ENCODE peak calls at places on chromosomes 5 and 9, in five cellular contexts. W is anterior cingulate cortex, K is NCI-H748 treated with DMSO at 0.1 percent for 48 hours, Q is foreskin keratinocyte, E is substantia nigra. P is an unnamed sample.

GRCh38 chr9:76756273-76756650 is 8.0 kb upstream of the PCA3 start:
- DNase-seq in W (no peak), K (peak; percentile 95), E (peak; percentile 22), Q (no peak), P (no peak)

GRCh38 chr5:65799857-65800256 is 77.9 kb downstream of the NLN start:
- DNase-seq in W (no peak), E (no peak), Q (no peak), K (no peak), P (no peak)

GRCh38 chr5:98108497-98108896 is 665.0 kb upstream of the RGMB start:
- DNase-seq in E (no peak), W (no peak), Q (peak; percentile 95), K (no peak), P (peak; percentile 58)

GRCh38 chr5:57324888-57325287 is 151.0 kb downstream of the GPBP1 start:
- DNase-seq in Q (no peak), E (no peak), K (no peak), W (no peak), P (no peak)

GRCh38 chr9:109194157-109194556 is 27.1 kb upstream of the FRRS1L start:
- DNase-seq in K (no peak), W (no peak), Q (no peak), E (no peak), P (no peak)

GRCh38 chr9:86676426-86676825 is 270.9 kb downstream of the GAS1 start:
- DNase-seq in E (no peak), W (no peak), K (no peak), Q (no peak), P (no peak)

GRCh38 chr5:6543346-6543730 is 89.5 kb downstream of the NSUN2 start:
- DNase-seq in K (no peak), Q (no peak), E (no peak), W (no peak), P (no peak)

GRCh38 chr5:143957455-143957854 is 145.5 kb downstream of the HMHB1 start:
- DNase-seq in W (no peak), Q (no peak), K (no peak), E (no peak), P (no peak)

GRCh38 chr5:95098012-95098411 is 186.9 kb downstream of the MCTP1 start:
- DNase-seq in K (no peak), Q (no peak), E (no peak), W (no peak), P (no peak)

GRCh38 chr5:118220491-118220890 is 767.9 kb downstream of the DTWD2 start:
- DNase-seq in Q (no peak), W (no peak), K (no peak), E (no peak), P (no peak)

GRCh38 chr5:4901305-4901751 is 238.8 kb upstream of the ADAMTS16 start:
- DNase-seq in Q (no peak), E (no peak), K (no peak), W (no peak), P (no peak)

GRCh38 chr5:93585753-93586385 is 2.8 kb downstream of the NR2F1 start:
- DNase-seq in K (peak; percentile 69), E (no peak), Q (no peak), W (no peak), P (no peak)

GRCh38 chr9:118109542-118109941 is 405.3 kb downstream of the TLR4 start:
- DNase-seq in W (no peak), K (no peak), Q (no peak), E (no peak), P (no peak)

GRCh38 chr9:71987471-71988371 is 72.7 kb downstream of the C9orf57 start:
- DNase-seq in W (no peak), Q (no peak), E (no peak), K (no peak), P (no peak)

GRCh38 chr9:129901922-129902321 is 66.7 kb downstream of the USP20 start:
- DNase-seq in E (no peak), Q (no peak), W (no peak), K (no peak), P (no peak)

GRCh38 chr9:129597355-129598088 is 23.4 kb downstream of the C9orf50 start:
- DNase-seq in W (no peak), E (no peak), K (no peak), Q (no peak), P (no peak)

GRCh38 chr5:10455273-10455670 is 13.6 kb downstream of the ROPN1L start:
- DNase-seq in K (no peak), W (no peak), Q (no peak), E (no peak), P (no peak)

GRCh38 chr5:54902817-54903473 is 82.4 kb downstream of the ESM1 start:
- DNase-seq in W (no peak), E (no peak), K (peak; percentile 5), Q (no peak), P (no peak)

GRCh38 chr5:154714271-154714986 is 40.7 kb upstream of the LARP1 start:
- DNase-seq in K (no peak), W (no peak), Q (no peak), E (no peak), P (no peak)

GRCh38 chr9:127423591-127423933 is 620 bp upstream of the ZNF79 start:
- DNase-seq in K (no peak), E (no peak), W (no peak), Q (no peak), P (no peak)

GRCh38 chr5:36272136-36272665 is 29.5 kb downstream of the RANBP3L start:
- DNase-seq in K (no peak), E (no peak), Q (no peak), W (no peak), P (no peak)